ENCODE peak calls at places on chromosomes 12 and 14, in five cellular contexts. One of them, this sample, is unnamed.

GRCh38 chr12:27807063-27807703 is 27.1 kb upstream of the MANSC4 start:
- DNase-seq in ovary: no peak
- DNase-seq in IMR-90: no peak
- DNase-seq in heart left ventricle: no peak
- DNase-seq in stomach: no peak
- DNase-seq in this sample: no peak

GRCh38 chr14:30177776-30178175 is 250.1 kb upstream of the PRKD1 start:
- DNase-seq in ovary: no peak
- DNase-seq in heart left ventricle: no peak
- DNase-seq in IMR-90: no peak
- DNase-seq in stomach: no peak
- DNase-seq in this sample: no peak

GRCh38 chr12:50105913-50106450 is 2.2 kb downstream of the GPD1 start:
- DNase-seq in stomach: no peak
- DNase-seq in heart left ventricle: no peak
- DNase-seq in ovary: no peak
- DNase-seq in IMR-90: no peak
- DNase-seq in this sample: no peak

GRCh38 chr12:98698603-98699463 is 53.7 kb downstream of the APAF1 start:
- DNase-seq in stomach: peak
- DNase-seq in ovary: peak
- DNase-seq in IMR-90: peak
- DNase-seq in heart left ventricle: peak
- DNase-seq in this sample: peak

GRCh38 chr12:16880864-16881285 is 274.9 kb upstream of the LMO3 start:
- DNase-seq in stomach: peak
- DNase-seq in heart left ventricle: no peak
- DNase-seq in ovary: no peak
- DNase-seq in IMR-90: no peak
- DNase-seq in this sample: no peak

GRCh38 chr12:121628536-121628935 is 2.2 kb downstream of the ORAI1 start:
- DNase-seq in ovary: no peak
- DNase-seq in heart left ventricle: no peak
- DNase-seq in stomach: no peak
- DNase-seq in IMR-90: no peak
- DNase-seq in this sample: no peak

GRCh38 chr14:104462651-104463630 is 116.6 kb upstream of the C14orf180 start:
- DNase-seq in IMR-90: no peak
- DNase-seq in stomach: no peak
- DNase-seq in heart left ventricle: no peak
- DNase-seq in ovary: no peak
- DNase-seq in this sample: no peak

GRCh38 chr14:24481622-24482324 is 26.3 kb downstream of the CMA1 start:
- DNase-seq in ovary: no peak
- DNase-seq in stomach: peak
- DNase-seq in IMR-90: peak
- DNase-seq in heart left ventricle: peak
- DNase-seq in this sample: no peak

GRCh38 chr14:64722842-64723447 is 18.7 kb downstream of the PLEKHG3 start:
- DNase-seq in heart left ventricle: no peak
- DNase-seq in IMR-90: no peak
- DNase-seq in stomach: no peak
- DNase-seq in ovary: no peak
- DNase-seq in this sample: peak

GRCh38 chr14:49946320-49947141 is 53.6 kb downstream of the ARF6 start:
- DNase-seq in stomach: peak
- DNase-seq in IMR-90: peak
- DNase-seq in heart left ventricle: no peak
- DNase-seq in ovary: no peak
- DNase-seq in this sample: no peak

GRCh38 chr14:101495284-101495683 is 66.0 kb upstream of the DIO3 start:
- DNase-seq in stomach: peak
- DNase-seq in IMR-90: no peak
- DNase-seq in ovary: peak
- DNase-seq in heart left ventricle: no peak
- DNase-seq in this sample: peak

GRCh38 chr12:91877022-91877421 is 268.6 kb downstream of the BTG1 start:
- DNase-seq in stomach: peak
- DNase-seq in heart left ventricle: peak
- DNase-seq in IMR-90: peak
- DNase-seq in ovary: no peak
- DNase-seq in this sample: peak
- TF ChIP-seq POLR2A in stomach: no peak
- TF ChIP-seq POLR2A in heart left ventricle: no peak
- TF ChIP-seq POLR2A in IMR-90: no peak
- TF ChIP-seq POLR2A in ovary: no peak
- TF ChIP-seq POLR2A in this sample: peak

DNA sequence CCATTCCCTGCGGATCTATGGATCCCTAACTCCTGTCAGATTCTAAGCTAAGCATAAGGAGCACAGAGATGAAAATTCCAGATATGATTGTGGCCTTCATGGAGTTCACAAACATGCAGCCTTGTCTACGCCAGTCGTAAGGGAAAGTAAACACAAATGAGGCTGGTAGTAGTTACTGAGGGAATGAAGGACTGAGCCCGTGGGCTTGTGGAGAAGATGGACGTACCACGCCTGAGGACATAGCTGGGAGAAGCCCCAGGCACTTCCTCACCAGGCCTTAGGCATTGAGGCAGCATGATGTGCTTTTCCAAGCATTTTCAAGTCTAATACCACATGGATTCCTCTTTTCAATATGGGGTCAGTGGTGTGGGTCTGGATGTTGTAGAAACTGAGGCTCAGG is 515.2 kb downstream of the BCL11B start:
- DNase-seq in IMR-90: no peak
- DNase-seq in heart left ventricle: no peak
- DNase-seq in ovary: no peak
- DNase-seq in stomach: no peak
- DNase-seq in this sample: no peak
- H3K27ac ChIP-seq in IMR-90: no peak
- H3K27ac ChIP-seq in heart left ventricle: no peak
- H3K27ac ChIP-seq in ovary: no peak
- H3K27ac ChIP-seq in stomach: no peak
- H3K27ac ChIP-seq in this sample: no peak

DNA sequence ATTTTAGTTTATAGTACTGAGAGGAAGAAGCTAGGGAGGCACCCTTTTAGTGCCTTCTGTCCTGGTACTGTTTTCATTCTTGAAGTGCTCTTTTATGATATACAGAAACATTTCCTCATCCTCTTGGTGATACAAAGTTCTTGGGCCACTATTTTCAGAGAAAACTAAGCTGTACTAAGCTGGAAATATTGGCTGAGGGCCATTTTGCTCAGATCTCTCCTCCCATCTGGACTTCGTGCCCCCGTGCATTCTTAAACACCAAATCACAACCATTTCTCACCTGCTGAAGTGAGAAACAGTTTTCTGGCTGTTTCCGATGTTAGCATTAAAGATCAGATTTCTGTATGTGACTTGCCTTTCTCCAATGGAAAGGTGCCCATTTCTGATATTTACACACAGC is 158.9 kb downstream of the FBXL14 start:
- DNase-seq in ovary: no peak
- DNase-seq in heart left ventricle: no peak
- DNase-seq in stomach: no peak
- DNase-seq in IMR-90: peak
- DNase-seq in this sample: no peak
- TF ChIP-seq POLR2A in ovary: no peak
- TF ChIP-seq POLR2A in heart left ventricle: no peak
- TF ChIP-seq POLR2A in stomach: no peak
- TF ChIP-seq POLR2A in IMR-90: no peak
- TF ChIP-seq POLR2A in this sample: no peak

DNA sequence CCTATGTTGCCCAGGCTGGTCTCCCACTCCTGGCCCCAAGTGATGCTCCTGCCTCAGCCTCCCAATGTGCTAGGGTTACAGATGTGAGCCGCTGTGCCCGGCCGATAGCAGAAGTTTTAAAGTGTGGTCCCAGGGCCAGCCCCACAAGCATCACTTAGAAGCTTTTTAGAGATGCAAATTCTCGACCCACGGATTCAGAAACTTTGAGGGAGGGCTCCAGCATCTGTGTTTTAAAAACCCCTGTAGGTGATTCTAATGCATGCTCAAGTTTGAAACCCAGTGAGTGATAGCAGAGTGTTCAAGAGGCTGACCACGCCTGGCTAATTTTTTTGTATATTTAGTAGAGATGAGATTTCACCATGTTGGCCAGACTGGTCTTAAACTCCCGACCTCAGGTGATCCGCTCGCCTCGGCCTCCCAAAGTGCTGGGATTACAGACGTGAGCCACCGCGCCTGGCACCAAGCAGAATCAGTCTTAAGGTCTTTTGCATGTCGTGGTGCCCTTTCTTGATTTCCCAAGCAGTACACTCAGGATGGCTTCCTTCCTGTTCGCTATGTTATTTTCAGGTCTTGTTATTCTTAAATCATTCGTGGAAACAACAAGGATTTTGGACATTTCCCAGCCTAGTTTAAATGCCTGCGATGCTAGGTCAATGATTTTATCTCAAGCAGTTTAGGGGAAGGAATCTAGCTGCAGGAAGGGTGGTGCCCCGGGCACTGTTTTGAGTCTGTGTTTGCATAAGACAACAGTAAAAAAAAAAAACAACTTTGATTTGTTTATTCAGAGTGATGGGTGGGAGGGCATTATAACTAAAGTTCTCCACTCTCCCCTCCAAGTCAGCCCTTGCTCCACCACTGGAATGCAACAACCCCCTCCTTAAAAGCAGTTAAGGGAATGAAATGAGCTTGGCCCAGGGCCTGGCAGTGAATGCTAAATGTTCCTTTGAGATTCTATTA is 9.2 kb upstream of the RILPL2 start:
- DNase-seq in IMR-90: peak
- DNase-seq in heart left ventricle: peak
- DNase-seq in ovary: peak
- DNase-seq in stomach: peak
- DNase-seq in this sample: no peak
- H3K27ac ChIP-seq in IMR-90: peak
- H3K27ac ChIP-seq in heart left ventricle: peak
- H3K27ac ChIP-seq in ovary: no peak
- H3K27ac ChIP-seq in stomach: peak
- H3K27ac ChIP-seq in this sample: no peak

GRCh38 chr12:46214668-46215429 is 54.0 kb downstream of the SLC38A1 start:
- DNase-seq in stomach: peak
- DNase-seq in IMR-90: peak
- DNase-seq in ovary: no peak
- DNase-seq in heart left ventricle: no peak
- DNase-seq in this sample: no peak
- TF ChIP-seq POLR2A in stomach: no peak
- TF ChIP-seq POLR2A in IMR-90: no peak
- TF ChIP-seq POLR2A in ovary: no peak
- TF ChIP-seq POLR2A in heart left ventricle: no peak
- TF ChIP-seq POLR2A in this sample: no peak

DNA sequence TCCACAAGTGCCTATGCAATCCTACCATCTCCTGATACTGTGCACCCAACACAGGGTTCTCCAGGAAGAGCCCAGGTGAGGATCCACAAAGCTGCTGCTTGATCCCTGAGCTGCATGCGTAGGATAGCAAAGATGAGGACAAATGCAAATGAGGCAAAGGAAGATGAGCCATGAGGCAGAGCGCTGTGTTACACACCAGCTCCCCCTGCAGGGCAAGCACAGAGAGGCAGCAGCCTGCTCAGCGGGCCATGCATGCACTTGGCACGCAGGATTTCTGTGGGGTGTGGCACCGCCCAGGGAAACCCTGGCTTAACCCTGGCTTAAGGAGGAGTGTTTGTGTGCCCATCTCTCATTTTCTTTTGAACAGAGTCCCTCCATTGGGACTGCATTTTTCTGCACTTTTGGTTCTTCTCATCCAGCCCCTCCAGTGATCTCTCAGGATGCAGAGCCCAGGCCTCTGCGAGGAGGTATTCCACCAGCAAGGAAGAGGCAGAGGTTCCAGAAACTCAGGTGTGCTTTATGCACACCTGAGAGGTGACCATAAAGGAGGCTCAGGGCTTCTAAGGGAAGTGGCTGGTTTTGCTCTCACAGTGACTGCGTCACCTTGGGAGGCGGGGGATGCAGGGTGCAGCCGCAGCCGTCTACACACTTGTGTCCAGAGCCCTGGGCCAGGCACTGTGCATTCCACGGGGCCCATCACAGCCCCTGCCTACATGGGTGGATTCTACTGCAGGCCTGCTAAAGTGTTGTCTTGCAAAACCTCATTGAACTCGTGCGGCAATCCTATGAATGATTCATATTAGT is 973.3 kb upstream of the TMEM132C start:
- DNase-seq in heart left ventricle: peak
- DNase-seq in stomach: peak
- DNase-seq in ovary: no peak
- DNase-seq in IMR-90: peak
- DNase-seq in this sample: peak
- H3K27ac ChIP-seq in heart left ventricle: no peak
- H3K27ac ChIP-seq in stomach: no peak
- H3K27ac ChIP-seq in ovary: no peak
- H3K27ac ChIP-seq in IMR-90: no peak
- H3K27ac ChIP-seq in this sample: no peak

GRCh38 chr14:90625445-90625844 is 190.8 kb downstream of the TTC7B start:
- DNase-seq in stomach: no peak
- DNase-seq in heart left ventricle: no peak
- DNase-seq in ovary: no peak
- DNase-seq in IMR-90: no peak
- DNase-seq in this sample: no peak

GRCh38 chr14:90628825-90629224 is 187.4 kb downstream of the TTC7B start:
- DNase-seq in heart left ventricle: peak
- DNase-seq in stomach: no peak
- DNase-seq in ovary: no peak
- DNase-seq in IMR-90: no peak
- DNase-seq in this sample: peak

GRCh38 chr14:90629471-90629870 is 186.8 kb downstream of the TTC7B start:
- DNase-seq in ovary: no peak
- DNase-seq in stomach: peak
- DNase-seq in IMR-90: peak
- DNase-seq in heart left ventricle: no peak
- DNase-seq in this sample: no peak

GRCh38 chr14:90626550-90626949 is 189.7 kb downstream of the TTC7B start:
- DNase-seq in IMR-90: no peak
- DNase-seq in ovary: no peak
- DNase-seq in heart left ventricle: no peak
- DNase-seq in stomach: no peak
- DNase-seq in this sample: no peak

DNA sequence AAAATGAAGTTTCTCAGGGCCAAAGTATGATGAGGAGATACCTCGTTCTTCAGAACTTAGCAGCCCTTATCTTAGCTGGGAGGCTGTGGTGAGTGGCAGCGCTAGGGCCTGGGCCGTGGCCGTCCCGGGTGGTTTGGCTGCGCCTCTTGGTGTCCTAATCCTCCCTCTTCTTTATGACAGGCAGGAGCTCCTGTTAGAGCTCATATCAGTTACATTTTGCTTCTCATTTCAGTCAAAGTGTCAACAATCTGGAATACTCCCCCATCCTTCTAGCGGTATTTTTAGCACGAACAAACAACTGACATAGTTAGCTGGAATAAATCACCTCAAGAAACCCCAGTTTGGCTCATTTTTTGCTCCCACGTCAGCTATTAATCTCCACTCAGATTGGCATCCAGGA is 188.8 kb downstream of the TTC7B start:
- DNase-seq in heart left ventricle: no peak
- DNase-seq in IMR-90: no peak
- DNase-seq in ovary: no peak
- DNase-seq in stomach: no peak
- DNase-seq in this sample: no peak
- TF ChIP-seq POLR2A in heart left ventricle: no peak
- TF ChIP-seq POLR2A in IMR-90: no peak
- TF ChIP-seq POLR2A in ovary: no peak
- TF ChIP-seq POLR2A in stomach: no peak
- TF ChIP-seq POLR2A in this sample: no peak

This sample was measured in right lobe of liver.